ENCODE peak calls at places on chromosome X, in seven cellular contexts. One of them, this sample, is unnamed.

GRCh38 chrX:27981349-27981748 is at the start of gene DCAF8L1:
- DNase-seq in activated CD4-positive, alpha-beta T cell treated with anti-CD3 and anti-CD28 coated beads, Interleukin-2, amount 10 ng/mL, durations not matched to agents 7 days and 5 days: no peak
- DNase-seq in 8988T: no peak
- DNase-seq in activated T-cell treated with anti-CD3 and anti-CD28 coated beads, Interleukin-2, amount 50 U/mL, for 4 hours: no peak
- DNase-seq in activated CD4-positive, CD25-positive, alpha-beta regulatory T cell: no peak
- DNase-seq in endothelial cell: no peak
- DNase-seq in thoracic aorta: no peak
- DNase-seq in this sample: no peak

GRCh38 chrX:136577562-136577961 is 45.5 kb downstream of the VGLL1 start:
- DNase-seq in endothelial cell: peak; percentile 36
- DNase-seq in activated T-cell treated with anti-CD3 and anti-CD28 coated beads, Interleukin-2, amount 50 U/mL, for 4 hours: peak; percentile 58
- DNase-seq in 8988T: peak; percentile 5
- DNase-seq in activated CD4-positive, alpha-beta T cell treated with anti-CD3 and anti-CD28 coated beads, Interleukin-2, amount 10 ng/mL, durations not matched to agents 7 days and 5 days: peak; percentile 77
- DNase-seq in activated CD4-positive, CD25-positive, alpha-beta regulatory T cell: peak; percentile 3
- DNase-seq in thoracic aorta: no peak
- DNase-seq in this sample: peak; percentile 63

GRCh38 chrX:112945796-112946195 is 105.2 kb upstream of the AMOT start:
- DNase-seq in endothelial cell: no peak
- DNase-seq in thoracic aorta: no peak
- DNase-seq in activated CD4-positive, alpha-beta T cell treated with anti-CD3 and anti-CD28 coated beads, Interleukin-2, amount 10 ng/mL, durations not matched to agents 7 days and 5 days: no peak
- DNase-seq in activated T-cell treated with anti-CD3 and anti-CD28 coated beads, Interleukin-2, amount 50 U/mL, for 4 hours: no peak
- DNase-seq in 8988T: no peak
- DNase-seq in activated CD4-positive, CD25-positive, alpha-beta regulatory T cell: no peak
- DNase-seq in this sample: no peak

GRCh38 chrX:154750301-154751120 is at the start of gene GAB3:
- DNase-seq in activated CD4-positive, CD25-positive, alpha-beta regulatory T cell: no peak
- DNase-seq in thoracic aorta: no peak
- DNase-seq in 8988T: no peak
- DNase-seq in activated T-cell treated with anti-CD3 and anti-CD28 coated beads, Interleukin-2, amount 50 U/mL, for 4 hours: peak; percentile 26
- DNase-seq in activated CD4-positive, alpha-beta T cell treated with anti-CD3 and anti-CD28 coated beads, Interleukin-2, amount 10 ng/mL, durations not matched to agents 7 days and 5 days: peak; percentile 36
- DNase-seq in endothelial cell: peak; percentile 23
- DNase-seq in this sample: peak; percentile 77

GRCh38 chrX:413322-414201 is 26.9 kb upstream of the PPP2R3B start:
- DNase-seq in thoracic aorta: no peak
- DNase-seq in activated T-cell treated with anti-CD3 and anti-CD28 coated beads, Interleukin-2, amount 50 U/mL, for 4 hours: no peak
- DNase-seq in activated CD4-positive, CD25-positive, alpha-beta regulatory T cell: no peak
- DNase-seq in endothelial cell: peak; percentile 30
- DNase-seq in 8988T: peak; percentile 8
- DNase-seq in activated CD4-positive, alpha-beta T cell treated with anti-CD3 and anti-CD28 coated beads, Interleukin-2, amount 10 ng/mL, durations not matched to agents 7 days and 5 days: no peak
- DNase-seq in this sample: peak; percentile 69

GRCh38 chrX:46330981-46331380 is 214.2 kb downstream of the ZNF674 start:
- DNase-seq in activated T-cell treated with anti-CD3 and anti-CD28 coated beads, Interleukin-2, amount 50 U/mL, for 4 hours: no peak
- DNase-seq in endothelial cell: no peak
- DNase-seq in activated CD4-positive, alpha-beta T cell treated with anti-CD3 and anti-CD28 coated beads, Interleukin-2, amount 10 ng/mL, durations not matched to agents 7 days and 5 days: no peak
- DNase-seq in activated CD4-positive, CD25-positive, alpha-beta regulatory T cell: no peak
- DNase-seq in thoracic aorta: no peak
- DNase-seq in 8988T: no peak
- DNase-seq in this sample: no peak

GRCh38 chrX:97026406-97026805 is 142.7 kb downstream of the RPA4 start:
- DNase-seq in activated CD4-positive, alpha-beta T cell treated with anti-CD3 and anti-CD28 coated beads, Interleukin-2, amount 10 ng/mL, durations not matched to agents 7 days and 5 days: no peak
- DNase-seq in activated T-cell treated with anti-CD3 and anti-CD28 coated beads, Interleukin-2, amount 50 U/mL, for 4 hours: no peak
- DNase-seq in thoracic aorta: no peak
- DNase-seq in 8988T: no peak
- DNase-seq in endothelial cell: peak; percentile 2
- DNase-seq in activated CD4-positive, CD25-positive, alpha-beta regulatory T cell: no peak
- DNase-seq in this sample: peak; percentile 51

GRCh38 chrX:129600981-129601424 is 53.8 kb downstream of the APLN start:
- DNase-seq in activated CD4-positive, alpha-beta T cell treated with anti-CD3 and anti-CD28 coated beads, Interleukin-2, amount 10 ng/mL, durations not matched to agents 7 days and 5 days: peak; percentile 32
- DNase-seq in activated T-cell treated with anti-CD3 and anti-CD28 coated beads, Interleukin-2, amount 50 U/mL, for 4 hours: no peak
- DNase-seq in endothelial cell: no peak
- DNase-seq in thoracic aorta: no peak
- DNase-seq in 8988T: no peak
- DNase-seq in activated CD4-positive, CD25-positive, alpha-beta regulatory T cell: no peak
- DNase-seq in this sample: peak; percentile 19

GRCh38 chrX:20545538-20545937 is 278.8 kb upstream of the RPS6KA3 start:
- DNase-seq in endothelial cell: no peak
- DNase-seq in thoracic aorta: no peak
- DNase-seq in activated CD4-positive, CD25-positive, alpha-beta regulatory T cell: no peak
- DNase-seq in 8988T: no peak
- DNase-seq in activated T-cell treated with anti-CD3 and anti-CD28 coated beads, Interleukin-2, amount 50 U/mL, for 4 hours: no peak
- DNase-seq in activated CD4-positive, alpha-beta T cell treated with anti-CD3 and anti-CD28 coated beads, Interleukin-2, amount 10 ng/mL, durations not matched to agents 7 days and 5 days: no peak
- DNase-seq in this sample: peak; percentile 31

GRCh38 chrX:9707306-9708015 is 58.2 kb downstream of the GPR143 start:
- DNase-seq in endothelial cell: no peak
- DNase-seq in activated CD4-positive, alpha-beta T cell treated with anti-CD3 and anti-CD28 coated beads, Interleukin-2, amount 10 ng/mL, durations not matched to agents 7 days and 5 days: no peak
- DNase-seq in 8988T: no peak
- DNase-seq in thoracic aorta: no peak
- DNase-seq in activated CD4-positive, CD25-positive, alpha-beta regulatory T cell: no peak
- DNase-seq in activated T-cell treated with anti-CD3 and anti-CD28 coated beads, Interleukin-2, amount 50 U/mL, for 4 hours: no peak
- DNase-seq in this sample: no peak

GRCh38 chrX:70253377-70254062 is 6.5 kb downstream of the P2RY4 start:
- DNase-seq in 8988T: no peak
- DNase-seq in thoracic aorta: no peak
- DNase-seq in activated T-cell treated with anti-CD3 and anti-CD28 coated beads, Interleukin-2, amount 50 U/mL, for 4 hours: no peak
- DNase-seq in endothelial cell: no peak
- DNase-seq in activated CD4-positive, CD25-positive, alpha-beta regulatory T cell: no peak
- DNase-seq in activated CD4-positive, alpha-beta T cell treated with anti-CD3 and anti-CD28 coated beads, Interleukin-2, amount 10 ng/mL, durations not matched to agents 7 days and 5 days: no peak
- DNase-seq in this sample: no peak

GRCh38 chrX:100677616-100678181 is 33.7 kb downstream of the SRPX2 start:
- DNase-seq in 8988T: no peak
- DNase-seq in activated CD4-positive, CD25-positive, alpha-beta regulatory T cell: no peak
- DNase-seq in thoracic aorta: no peak
- DNase-seq in activated CD4-positive, alpha-beta T cell treated with anti-CD3 and anti-CD28 coated beads, Interleukin-2, amount 10 ng/mL, durations not matched to agents 7 days and 5 days: no peak
- DNase-seq in endothelial cell: no peak
- DNase-seq in activated T-cell treated with anti-CD3 and anti-CD28 coated beads, Interleukin-2, amount 50 U/mL, for 4 hours: no peak
- DNase-seq in this sample: no peak

GRCh38 chrX:132614297-132614696 is 125.5 kb upstream of the MBNL3 start:
- DNase-seq in thoracic aorta: no peak
- DNase-seq in endothelial cell: no peak
- DNase-seq in 8988T: no peak
- DNase-seq in activated CD4-positive, alpha-beta T cell treated with anti-CD3 and anti-CD28 coated beads, Interleukin-2, amount 10 ng/mL, durations not matched to agents 7 days and 5 days: no peak
- DNase-seq in activated T-cell treated with anti-CD3 and anti-CD28 coated beads, Interleukin-2, amount 50 U/mL, for 4 hours: no peak
- DNase-seq in activated CD4-positive, CD25-positive, alpha-beta regulatory T cell: no peak
- DNase-seq in this sample: peak; percentile 42

GRCh38 chrX:23727206-23727605 is 15.9 kb downstream of the ACOT9 start:
- DNase-seq in activated T-cell treated with anti-CD3 and anti-CD28 coated beads, Interleukin-2, amount 50 U/mL, for 4 hours: no peak
- DNase-seq in 8988T: no peak
- DNase-seq in activated CD4-positive, CD25-positive, alpha-beta regulatory T cell: no peak
- DNase-seq in activated CD4-positive, alpha-beta T cell treated with anti-CD3 and anti-CD28 coated beads, Interleukin-2, amount 10 ng/mL, durations not matched to agents 7 days and 5 days: no peak
- DNase-seq in endothelial cell: no peak
- DNase-seq in thoracic aorta: no peak
- DNase-seq in this sample: no peak

GRCh38 chrX:101595739-101596419 is 21.9 kb downstream of the ARMCX6 start:
- DNase-seq in endothelial cell: peak; percentile 54
- DNase-seq in activated T-cell treated with anti-CD3 and anti-CD28 coated beads, Interleukin-2, amount 50 U/mL, for 4 hours: no peak
- DNase-seq in activated CD4-positive, CD25-positive, alpha-beta regulatory T cell: no peak
- DNase-seq in thoracic aorta: no peak
- DNase-seq in activated CD4-positive, alpha-beta T cell treated with anti-CD3 and anti-CD28 coated beads, Interleukin-2, amount 10 ng/mL, durations not matched to agents 7 days and 5 days: peak; percentile 57
- DNase-seq in 8988T: no peak
- DNase-seq in this sample: peak; percentile 82

GRCh38 chrX:10524578-10524977 is 95.8 kb downstream of the MID1 start:
- DNase-seq in 8988T: no peak
- DNase-seq in activated T-cell treated with anti-CD3 and anti-CD28 coated beads, Interleukin-2, amount 50 U/mL, for 4 hours: no peak
- DNase-seq in endothelial cell: no peak
- DNase-seq in activated CD4-positive, alpha-beta T cell treated with anti-CD3 and anti-CD28 coated beads, Interleukin-2, amount 10 ng/mL, durations not matched to agents 7 days and 5 days: no peak
- DNase-seq in activated CD4-positive, CD25-positive, alpha-beta regulatory T cell: no peak
- DNase-seq in thoracic aorta: no peak
- DNase-seq in this sample: peak; percentile 67

GRCh38 chrX:26845051-26845450 is 618.1 kb downstream of the PPP4R3C start:
- DNase-seq in thoracic aorta: no peak
- DNase-seq in activated CD4-positive, alpha-beta T cell treated with anti-CD3 and anti-CD28 coated beads, Interleukin-2, amount 10 ng/mL, durations not matched to agents 7 days and 5 days: no peak
- DNase-seq in activated T-cell treated with anti-CD3 and anti-CD28 coated beads, Interleukin-2, amount 50 U/mL, for 4 hours: no peak
- DNase-seq in 8988T: no peak
- DNase-seq in endothelial cell: no peak
- DNase-seq in activated CD4-positive, CD25-positive, alpha-beta regulatory T cell: no peak
- DNase-seq in this sample: no peak